ENCODE peak calls at places on chromosomes 5 and 9, in five cellular contexts. L is fibroblast of mammary gland, R is HCT116, S is type B pancreatic cell, C is breast epithelium. O is an unnamed sample.

GRCh38 chr9:135320331-135320730 is 159.3 kb upstream of the PPP1R26 start:
- DNase-seq in L (no peak), C (no peak), R (no peak), S (no peak), O (no peak)

GRCh38 chr5:21802869-21803490 is 1050.2 kb downstream of the CDH12 start:
- DNase-seq in S (no peak), C (no peak), L (peak), R (no peak), O (no peak)

GRCh38 chr5:179371123-179371515 is 25.9 kb upstream of the ADAMTS2 start:
- DNase-seq in C (no peak), L (no peak), S (no peak), R (no peak), O (no peak)

GRCh38 chr9:105712773-105713172 is 18.4 kb downstream of the TMEM38B start:
- DNase-seq in R (no peak), S (no peak), C (no peak), L (no peak), O (no peak)

GRCh38 chr5:13632676-13633075 is 311.8 kb downstream of the DNAH5 start:
- DNase-seq in L (no peak), R (no peak), S (no peak), C (no peak), O (no peak)

GRCh38 chr5:174532453-174533126 is 191.8 kb upstream of the MSX2 start:
- DNase-seq in C (peak), S (peak), R (peak), L (peak), O (peak)

GRCh38 chr5:143933434-143933833 is 121.5 kb downstream of the HMHB1 start:
- DNase-seq in L (no peak), S (no peak), R (no peak), C (no peak), O (no peak)

GRCh38 chr9:5690278-5690677 is 61.4 kb downstream of the RIC1 start:
- DNase-seq in L (no peak), R (no peak), C (no peak), S (no peak), O (no peak)

GRCh38 chr5:78360674-78361225 is 333 bp downstream of the SCAMP1 start:
- DNase-seq in C (peak), R (no peak), S (peak), L (no peak), O (peak)

GRCh38 chr9:95261890-95262289 is 55.6 kb downstream of the FANCC start:
- DNase-seq in S (no peak), C (no peak), R (no peak), L (peak), O (no peak)

GRCh38 chr9:137057545-137057944 is 3.7 kb upstream of the ENTPD2 start:
- DNase-seq in C (no peak), S (no peak), L (no peak), R (no peak), O (no peak)

GRCh38 chr9:94804316-94804715 is 77.8 kb downstream of the AOPEP start:
- DNase-seq in L (no peak), C (no peak), S (no peak), R (no peak), O (no peak)

GRCh38 chr9:137031904-137032639 is at the start of gene FUT7:
- DNase-seq in L (no peak), C (no peak), S (no peak), R (no peak), O (no peak)

GRCh38 chr9:38434833-38435232 is 10.6 kb upstream of the IGFBPL1 start:
- DNase-seq in R (no peak), S (no peak), L (no peak), C (no peak), O (no peak)

GRCh38 chr9:136847065-136847826 is 2.0 kb upstream of the PHPT1 start:
- DNase-seq in C (no peak), S (no peak), L (peak), R (peak), O (no peak)

GRCh38 chr5:170296935-170297588 is 515 bp downstream of the LCP2 start:
- DNase-seq in R (no peak), L (no peak), C (no peak), S (no peak), O (no peak)

GRCh38 chr5:32254987-32255900 is 57.5 kb downstream of the MTMR12 start:
- DNase-seq in R (no peak), L (peak), S (no peak), C (no peak), O (no peak)

GRCh38 chr5:179802207-179802883 is 4.3 kb downstream of the MGAT4B start:
- DNase-seq in L (no peak), C (no peak), R (no peak), S (no peak), O (no peak)

GRCh38 chr5:159906463-159906862 is 9.8 kb upstream of the ADRA1B start:
- DNase-seq in R (no peak), C (no peak), L (no peak), S (no peak), O (no peak)

GRCh38 chr9:83299556-83299955 is 236.6 kb upstream of the RASEF start:
- DNase-seq in R (no peak), L (peak), C (no peak), S (no peak), O (no peak)

GRCh38 chr9:84432746-84433145 is 92.2 kb upstream of the SLC28A3 start:
- DNase-seq in R (no peak), L (no peak), C (no peak), S (no peak), O (no peak)

GRCh38 chr9:101026824-101027223 is 1.7 kb upstream of the PLPPR1 start:
- DNase-seq in L (no peak), R (no peak), C (no peak), S (no peak), O (no peak)

GRCh38 chr5:57653636-57654290 is 171.2 kb upstream of the ACTBL2 start:
- DNase-seq in L (no peak), R (no peak), S (no peak), C (no peak), O (no peak)

GRCh38 chr5:138900281-138900965 is 25.3 kb upstream of the LRRTM2 start:
- DNase-seq in R (no peak), L (peak), C (no peak), S (no peak), O (no peak)

GRCh38 chr5:93929146-93929545 is 187.7 kb upstream of the POU5F2 start:
- DNase-seq in C (no peak), S (no peak), L (peak), R (no peak), O (no peak)

GRCh38 chr5:156147948-156148285 is 179.0 kb upstream of the SGCD start:
- DNase-seq in S (no peak), R (no peak), C (no peak), L (no peak), O (no peak)

GRCh38 chr5:110909415-110909814 is 162.1 kb upstream of the TSLP start:
- DNase-seq in S (no peak), R (no peak), C (no peak), L (no peak), O (no peak)

GRCh38 chr9:2623046-2623865 is 1.7 kb downstream of the VLDLR start:
- DNase-seq in C (peak), L (peak), R (no peak), S (peak), O (peak)

GRCh38 chr9:113898151-113898550 is 22.0 kb downstream of the ZNF618 start:
- DNase-seq in R (no peak), C (no peak), S (no peak), L (no peak), O (no peak)

GRCh38 chr5:95838001-95838520 is 15.5 kb upstream of the GLRX start:
- DNase-seq in R (no peak), L (no peak), C (no peak), S (no peak), O (no peak)

GRCh38 chr5:59756373-59757035 is 137.0 kb downstream of the PDE4D start:
- DNase-seq in C (no peak), R (no peak), L (no peak), S (no peak), O (no peak)

GRCh38 chr5:88732181-88732633 is 150.8 kb downstream of the MEF2C start:
- DNase-seq in L (peak), R (no peak), C (no peak), S (no peak), O (no peak)

GRCh38 chr9:9912459-9912858 is 700.3 kb downstream of the PTPRD start:
- DNase-seq in S (no peak), C (no peak), L (peak), R (no peak), O (no peak)
- TF ChIP-seq CTCF in S (peak), C (no peak), L (peak), R (no peak), O (no peak)

DNA sequence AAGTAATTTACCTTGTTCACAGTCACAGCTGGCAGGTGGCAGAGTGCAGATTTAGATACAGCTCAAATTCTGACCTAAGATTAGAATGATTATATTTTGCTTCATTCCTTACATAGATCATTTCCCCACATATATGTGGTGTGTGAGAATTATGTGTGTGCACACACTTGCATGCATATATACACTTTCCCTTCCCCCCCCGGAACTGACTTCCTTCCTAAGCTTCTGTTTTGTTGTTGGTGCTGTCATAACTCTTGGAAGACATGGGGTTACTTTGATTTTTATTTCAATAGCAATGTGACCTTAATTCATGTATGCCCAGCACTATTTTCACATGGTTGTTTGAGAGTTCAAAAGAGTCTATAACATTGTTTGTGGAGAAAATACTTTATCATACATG is 112.8 kb downstream of the CMYA5 start:
- DNase-seq in R (no peak), C (no peak), S (no peak), L (no peak), O (no peak)
- TF ChIP-seq CTCF in R (no peak), C (no peak), S (no peak), L (no peak), O (no peak)

GRCh38 chr9:12426198-12426864 is 266.9 kb upstream of the TYRP1 start:
- DNase-seq in R (no peak), S (no peak), L (peak), C (no peak), O (no peak)
- TF ChIP-seq CTCF in R (no peak), S (peak), L (no peak), C (no peak), O (no peak)

DNA sequence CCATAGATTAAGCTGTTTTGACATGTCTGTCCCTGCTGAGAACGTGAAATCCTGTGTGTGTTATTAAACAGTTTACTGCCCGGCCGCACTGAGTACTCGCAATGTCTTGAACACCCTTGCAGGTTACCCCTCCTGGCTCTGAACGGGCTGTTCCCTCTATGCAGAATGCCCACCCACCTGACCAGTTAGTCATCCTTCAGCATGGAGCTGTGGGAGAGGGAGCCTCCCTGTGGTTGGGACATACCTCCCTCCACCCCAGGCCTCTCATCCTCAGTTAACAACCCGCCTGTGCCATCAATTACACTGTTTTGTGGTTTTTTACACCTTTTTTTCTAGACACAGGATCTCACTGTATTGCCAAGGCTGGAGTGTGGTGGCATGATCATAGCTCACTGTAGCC is 26.0 kb downstream of the TJP2 start:
- DNase-seq in C (no peak), S (no peak), L (peak), R (no peak), O (peak)
- TF ChIP-seq CTCF in C (no peak), S (no peak), L (no peak), R (no peak), O (no peak)

DNA sequence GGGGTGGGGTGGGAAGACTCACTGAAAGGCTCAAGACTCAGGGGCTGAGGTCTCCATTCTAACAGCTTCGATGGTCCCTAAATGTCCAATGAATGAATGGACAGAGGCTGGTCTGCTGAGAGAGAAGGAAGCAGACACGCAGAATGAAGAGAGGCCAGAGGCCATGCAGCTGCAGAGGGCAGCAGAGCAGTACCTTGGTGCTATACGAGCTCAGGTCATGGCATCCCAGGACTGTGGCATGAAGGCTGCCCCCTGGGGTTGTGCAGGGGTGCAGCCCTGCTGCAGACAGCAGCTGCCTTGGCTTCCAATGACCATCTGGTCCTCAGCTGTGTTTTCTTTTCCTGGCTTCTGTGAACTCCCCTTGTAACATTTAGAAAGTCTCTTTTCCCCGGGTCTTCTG is 15.2 kb upstream of the CORO2A start:
- DNase-seq in S (no peak), L (no peak), R (no peak), C (no peak), O (no peak)
- TF ChIP-seq CTCF in S (no peak), L (no peak), R (peak), C (no peak), O (no peak)

GRCh38 chr5:141351591-141351990 is 1.7 kb downstream of the PCDHGB1 start:
- DNase-seq in S (no peak), C (no peak), L (no peak), R (no peak), O (no peak)

GRCh38 chr5:141355641-141356040 is 820 bp downstream of the PCDHGA4 start:
- DNase-seq in S (no peak), C (no peak), R (no peak), L (no peak), O (no peak)

GRCh38 chr5:141345327-141345726 is 1.7 kb downstream of the PCDHGA3 start:
- DNase-seq in L (no peak), R (no peak), S (no peak), C (no peak), O (no peak)

GRCh38 chr5:141354900-141355469 is at the start of gene PCDHGA4:
- DNase-seq in L (peak), R (no peak), C (no peak), S (no peak), O (no peak)

GRCh38 chr5:141349917-141350619 is at the start of gene PCDHGB1:
- DNase-seq in S (no peak), R (no peak), C (no peak), L (peak), O (no peak)
- TF ChIP-seq CTCF in S (peak), R (peak), C (peak), L (peak), O (no peak)

GRCh38 chr5:40367260-40367659 is 312.5 kb upstream of the PTGER4 start:
- DNase-seq in C (no peak), S (no peak), R (no peak), L (peak), O (no peak)
- TF ChIP-seq CTCF in C (no peak), S (no peak), R (no peak), L (peak), O (no peak)

O was measured in omental fat pad.